ENCODE peak calls at places on chromosomes 13 and 19, in four cellular contexts. One of them, this sample, is unnamed.

GRCh38 chr13:84651288-84651687 is 769.0 kb upstream of the SLITRK1 start:
- DNase-seq in GM13976: no peak
- DNase-seq in AG09309: no peak
- DNase-seq in anterior cingulate cortex: no peak
- DNase-seq in this sample: peak; percentile 73

GRCh38 chr13:71610876-71611275 is 256.1 kb downstream of the DACH1 start:
- DNase-seq in GM13976: no peak
- DNase-seq in anterior cingulate cortex: no peak
- DNase-seq in AG09309: no peak
- DNase-seq in this sample: no peak

GRCh38 chr13:112907286-112907685 is 61.7 kb upstream of the MCF2L start:
- DNase-seq in GM13976: no peak
- DNase-seq in anterior cingulate cortex: no peak
- DNase-seq in AG09309: no peak
- DNase-seq in this sample: no peak

GRCh38 chr13:31927219-31927653 is 104.3 kb upstream of the FRY start:
- DNase-seq in AG09309: no peak
- DNase-seq in GM13976: no peak
- DNase-seq in anterior cingulate cortex: no peak
- DNase-seq in this sample: no peak

GRCh38 chr19:29549105-29550070 is 23.6 kb downstream of the VSTM2B start:
- DNase-seq in GM13976: no peak
- DNase-seq in anterior cingulate cortex: no peak
- DNase-seq in AG09309: no peak
- DNase-seq in this sample: no peak

GRCh38 chr19:57788114-57788692 is 18.7 kb downstream of the ZNF586 start:
- DNase-seq in anterior cingulate cortex: no peak
- DNase-seq in AG09309: no peak
- DNase-seq in GM13976: no peak
- DNase-seq in this sample: no peak

GRCh38 chr19:4016903-4017638 is 9.5 kb downstream of the PIAS4 start:
- DNase-seq in AG09309: no peak
- DNase-seq in anterior cingulate cortex: no peak
- DNase-seq in GM13976: no peak
- DNase-seq in this sample: no peak

GRCh38 chr13:79867248-79867647 is 386.3 kb downstream of the NDFIP2 start:
- DNase-seq in GM13976: no peak
- DNase-seq in anterior cingulate cortex: no peak
- DNase-seq in AG09309: no peak
- DNase-seq in this sample: no peak

GRCh38 chr13:36921902-36922301 is 1.9 kb upstream of the SMAD9 start:
- DNase-seq in anterior cingulate cortex: no peak
- DNase-seq in AG09309: no peak
- DNase-seq in GM13976: no peak
- DNase-seq in this sample: no peak

GRCh38 chr19:38676023-38676877 is 28.8 kb downstream of the ACTN4 start:
- DNase-seq in AG09309: no peak
- DNase-seq in GM13976: no peak
- DNase-seq in anterior cingulate cortex: no peak
- DNase-seq in this sample: no peak

GRCh38 chr19:5452594-5453565 is 2.3 kb upstream of the ZNRF4 start:
- DNase-seq in anterior cingulate cortex: no peak
- DNase-seq in AG09309: no peak
- DNase-seq in GM13976: no peak
- DNase-seq in this sample: no peak

GRCh38 chr13:26236306-26236705 is 14.2 kb upstream of the RNF6 start:
- DNase-seq in GM13976: no peak
- DNase-seq in AG09309: no peak
- DNase-seq in anterior cingulate cortex: no peak
- DNase-seq in this sample: no peak